ENCODE peak calls at places on chromosomes 1 and 21, in nine cellular contexts. One of them, this sample, is unnamed.

GRCh38 chr1:162088281-162088969 is 18.9 kb downstream of the NOS1AP start:
- DNase-seq in activated T-cell treated with anti-CD3 and anti-CD28 coated beads for 1 hour: no peak
- DNase-seq in A549: no peak
- DNase-seq in HTR-8/SVneo: no peak
- DNase-seq in naive B cell: no peak
- DNase-seq in PC-3: peak; percentile 37
- DNase-seq in H4: no peak
- DNase-seq in stimulated activated CD4-positive, alpha-beta T cell treated with anti-CD3 and anti-CD28 coated beads, Interleukin-4, amount 100 ng/mL, for 48 hours: no peak
- DNase-seq in posterior vena cava: no peak
- DNase-seq in this sample: no peak

GRCh38 chr1:23530089-23530749 is 814 bp downstream of the E2F2 start:
- DNase-seq in HTR-8/SVneo: no peak
- DNase-seq in naive B cell: no peak
- DNase-seq in posterior vena cava: no peak
- DNase-seq in A549: no peak
- DNase-seq in stimulated activated CD4-positive, alpha-beta T cell treated with anti-CD3 and anti-CD28 coated beads, Interleukin-4, amount 100 ng/mL, for 48 hours: no peak
- DNase-seq in activated T-cell treated with anti-CD3 and anti-CD28 coated beads for 1 hour: no peak
- DNase-seq in H4: no peak
- DNase-seq in PC-3: no peak
- DNase-seq in this sample: no peak

GRCh38 chr1:200558866-200559459 is 61.6 kb downstream of the KIF14 start:
- DNase-seq in activated T-cell treated with anti-CD3 and anti-CD28 coated beads for 1 hour: no peak
- DNase-seq in A549: peak; percentile 64
- DNase-seq in posterior vena cava: no peak
- DNase-seq in H4: peak; percentile 31
- DNase-seq in stimulated activated CD4-positive, alpha-beta T cell treated with anti-CD3 and anti-CD28 coated beads, Interleukin-4, amount 100 ng/mL, for 48 hours: no peak
- DNase-seq in naive B cell: peak; percentile 6
- DNase-seq in PC-3: peak; percentile 84
- DNase-seq in HTR-8/SVneo: peak; percentile 45
- DNase-seq in this sample: peak; percentile 35

GRCh38 chr1:23370744-23371710 is 1.4 kb upstream of the ZNF436 start:
- DNase-seq in PC-3: peak; percentile 68
- DNase-seq in naive B cell: no peak
- DNase-seq in stimulated activated CD4-positive, alpha-beta T cell treated with anti-CD3 and anti-CD28 coated beads, Interleukin-4, amount 100 ng/mL, for 48 hours: no peak
- DNase-seq in HTR-8/SVneo: no peak
- DNase-seq in H4: no peak
- DNase-seq in activated T-cell treated with anti-CD3 and anti-CD28 coated beads for 1 hour: no peak
- DNase-seq in posterior vena cava: peak; percentile 49
- DNase-seq in A549: no peak
- DNase-seq in this sample: no peak

GRCh38 chr21:45381036-45381787 is 23.8 kb upstream of the COL18A1 start:
- DNase-seq in H4: no peak
- DNase-seq in A549: no peak
- DNase-seq in activated T-cell treated with anti-CD3 and anti-CD28 coated beads for 1 hour: no peak
- DNase-seq in naive B cell: no peak
- DNase-seq in stimulated activated CD4-positive, alpha-beta T cell treated with anti-CD3 and anti-CD28 coated beads, Interleukin-4, amount 100 ng/mL, for 48 hours: no peak
- DNase-seq in HTR-8/SVneo: no peak
- DNase-seq in posterior vena cava: peak; percentile 72
- DNase-seq in PC-3: no peak
- DNase-seq in this sample: no peak

GRCh38 chr1:42944207-42944928 is 14.3 kb downstream of the SLC2A1 start:
- DNase-seq in H4: no peak
- DNase-seq in PC-3: peak; percentile 42
- DNase-seq in activated T-cell treated with anti-CD3 and anti-CD28 coated beads for 1 hour: no peak
- DNase-seq in stimulated activated CD4-positive, alpha-beta T cell treated with anti-CD3 and anti-CD28 coated beads, Interleukin-4, amount 100 ng/mL, for 48 hours: no peak
- DNase-seq in posterior vena cava: no peak
- DNase-seq in naive B cell: no peak
- DNase-seq in A549: no peak
- DNase-seq in HTR-8/SVneo: no peak
- DNase-seq in this sample: no peak

GRCh38 chr1:27821761-27822315 is 8.7 kb upstream of the PPP1R8 start:
- DNase-seq in naive B cell: no peak
- DNase-seq in stimulated activated CD4-positive, alpha-beta T cell treated with anti-CD3 and anti-CD28 coated beads, Interleukin-4, amount 100 ng/mL, for 48 hours: no peak
- DNase-seq in HTR-8/SVneo: no peak
- DNase-seq in activated T-cell treated with anti-CD3 and anti-CD28 coated beads for 1 hour: no peak
- DNase-seq in H4: no peak
- DNase-seq in posterior vena cava: no peak
- DNase-seq in PC-3: no peak
- DNase-seq in A549: no peak
- DNase-seq in this sample: no peak

GRCh38 chr1:175629318-175629694 is 114.1 kb downstream of the TNR start:
- DNase-seq in naive B cell: no peak
- DNase-seq in PC-3: no peak
- DNase-seq in HTR-8/SVneo: no peak
- DNase-seq in stimulated activated CD4-positive, alpha-beta T cell treated with anti-CD3 and anti-CD28 coated beads, Interleukin-4, amount 100 ng/mL, for 48 hours: no peak
- DNase-seq in H4: no peak
- DNase-seq in posterior vena cava: no peak
- DNase-seq in activated T-cell treated with anti-CD3 and anti-CD28 coated beads for 1 hour: no peak
- DNase-seq in A549: no peak
- DNase-seq in this sample: no peak

GRCh38 chr1:39980555-39981313 is 25.8 kb downstream of the MFSD2A start:
- DNase-seq in H4: no peak
- DNase-seq in stimulated activated CD4-positive, alpha-beta T cell treated with anti-CD3 and anti-CD28 coated beads, Interleukin-4, amount 100 ng/mL, for 48 hours: no peak
- DNase-seq in naive B cell: no peak
- DNase-seq in activated T-cell treated with anti-CD3 and anti-CD28 coated beads for 1 hour: no peak
- DNase-seq in A549: no peak
- DNase-seq in HTR-8/SVneo: no peak
- DNase-seq in posterior vena cava: no peak
- DNase-seq in PC-3: peak; percentile 10
- DNase-seq in this sample: peak; percentile 64

GRCh38 chr1:206470692-206471414 is 577 bp downstream of the IKBKE start:
- DNase-seq in stimulated activated CD4-positive, alpha-beta T cell treated with anti-CD3 and anti-CD28 coated beads, Interleukin-4, amount 100 ng/mL, for 48 hours: no peak
- DNase-seq in A549: no peak
- DNase-seq in H4: peak; percentile 42
- DNase-seq in posterior vena cava: no peak
- DNase-seq in HTR-8/SVneo: peak; percentile 65
- DNase-seq in PC-3: peak; percentile 76
- DNase-seq in activated T-cell treated with anti-CD3 and anti-CD28 coated beads for 1 hour: no peak
- DNase-seq in naive B cell: peak; percentile 36
- DNase-seq in this sample: peak; percentile 59

GRCh38 chr1:67401443-67401842 is 28.8 kb downstream of the SERBP1 start:
- DNase-seq in activated T-cell treated with anti-CD3 and anti-CD28 coated beads for 1 hour: no peak
- DNase-seq in HTR-8/SVneo: no peak
- DNase-seq in H4: no peak
- DNase-seq in PC-3: no peak
- DNase-seq in A549: no peak
- DNase-seq in stimulated activated CD4-positive, alpha-beta T cell treated with anti-CD3 and anti-CD28 coated beads, Interleukin-4, amount 100 ng/mL, for 48 hours: no peak
- DNase-seq in posterior vena cava: no peak
- DNase-seq in naive B cell: no peak
- DNase-seq in this sample: no peak

This sample was measured in mammary epithelial cell.